ENCODE peak calls at places on chromosome 16, in four cellular contexts. K is prostate gland, Z is AG09309, X is neural progenitor cell. A is an unnamed sample.

GRCh38 chr16:88017551-88018101 is 66.4 kb downstream of the BANP start:
- DNase-seq in K (no peak), Z (no peak), X (no peak), A (no peak)

GRCh38 chr16:59604331-59604730 is 870.2 kb upstream of the GOT2 start:
- DNase-seq in K (no peak), Z (no peak), X (no peak), A (peak; percentile 80)

GRCh38 chr16:4525634-4526277 is 12.8 kb downstream of the CDIP1 start:
- DNase-seq in K (no peak), Z (no peak), X (no peak), A (peak; percentile 51)

GRCh38 chr16:28013878-28014277 is 49.6 kb downstream of the GSG1L start:
- DNase-seq in K (no peak), Z (no peak), X (no peak), A (no peak)

GRCh38 chr16:52050418-52050817 is 496.5 kb downstream of the TOX3 start:
- DNase-seq in K (no peak), Z (no peak), X (no peak), A (peak; percentile 0)

GRCh38 chr16:73016488-73016830 is 31.5 kb downstream of the ZFHX3 start:
- DNase-seq in K (no peak), Z (no peak), X (no peak), A (no peak)

GRCh38 chr16:67936876-67937605 is 391 bp upstream of the PSMB10 start:
- DNase-seq in K (peak; percentile 60), Z (no peak), X (no peak), A (no peak)

GRCh38 chr16:79897444-79898146 is 297.1 kb upstream of the MAF start:
- DNase-seq in K (no peak), Z (no peak), X (no peak), A (no peak)

GRCh38 chr16:88782454-88783390 is 2.3 kb downstream of the PIEZO1 start:
- DNase-seq in K (no peak), Z (no peak), X (no peak), A (peak; percentile 86)

GRCh38 chr16:26859086-26859485 is 207.6 kb upstream of the C16orf82 start:
- DNase-seq in K (no peak), Z (no peak), X (no peak), A (no peak)

GRCh38 chr16:19555938-19556778 is 655 bp downstream of the VPS35L start:
- DNase-seq in K (no peak), Z (no peak), X (peak; percentile 88), A (peak; percentile 41)

GRCh38 chr16:67244387-67245188 is 2.7 kb downstream of the FHOD1 start:
- DNase-seq in K (no peak), Z (peak; percentile 59), X (no peak), A (peak; percentile 90)

GRCh38 chr16:17372383-17372782 is 98.4 kb downstream of the XYLT1 start:
- DNase-seq in K (no peak), Z (no peak), X (no peak), A (no peak)

GRCh38 chr16:72637306-72637705 is 410.6 kb downstream of the ZFHX3 start:
- DNase-seq in K (no peak), Z (peak; percentile 37), X (no peak), A (peak; percentile 87)

GRCh38 chr16:47113130-47113529 is 30.6 kb downstream of the NETO2 start:
- DNase-seq in K (no peak), Z (no peak), X (no peak), A (no peak)

GRCh38 chr16:53043986-53044571 is 8.6 kb downstream of the CHD9NB start:
- DNase-seq in K (peak; percentile 53), Z (no peak), X (peak; percentile 67), A (no peak)

GRCh38 chr16:50311891-50312501 is 45.6 kb downstream of the ADCY7 start:
- DNase-seq in K (peak; percentile 3), Z (no peak), X (no peak), A (no peak)

GRCh38 chr16:27169511-27170071 is 33.7 kb upstream of the KDM8 start:
- DNase-seq in K (no peak), Z (peak; percentile 93), X (peak; percentile 29), A (peak; percentile 80)

GRCh38 chr16:10511829-10512228 is 68.6 kb downstream of the EMP2 start:
- DNase-seq in K (no peak), Z (no peak), X (no peak), A (no peak)

GRCh38 chr16:4389051-4389955 is 17.7 kb downstream of the VASN start:
- DNase-seq in K (no peak), Z (no peak), X (no peak), A (no peak)

GRCh38 chr16:70151941-70152509 is 21.6 kb upstream of the CLEC18C start:
- DNase-seq in K (no peak), Z (no peak), X (no peak), A (no peak)

GRCh38 chr16:88936008-88936912 is 40.7 kb downstream of the CBFA2T3 start:
- DNase-seq in K (no peak), Z (no peak), X (no peak), A (peak; percentile 21)

GRCh38 chr16:11409398-11409797 is 64.1 kb downstream of the RMI2 start:
- DNase-seq in K (no peak), Z (no peak), X (no peak), A (peak; percentile 69)

GRCh38 chr16:80778707-80779106 is 25.7 kb downstream of the CDYL2 start:
- DNase-seq in K (no peak), Z (no peak), X (no peak), A (no peak)

DNA sequence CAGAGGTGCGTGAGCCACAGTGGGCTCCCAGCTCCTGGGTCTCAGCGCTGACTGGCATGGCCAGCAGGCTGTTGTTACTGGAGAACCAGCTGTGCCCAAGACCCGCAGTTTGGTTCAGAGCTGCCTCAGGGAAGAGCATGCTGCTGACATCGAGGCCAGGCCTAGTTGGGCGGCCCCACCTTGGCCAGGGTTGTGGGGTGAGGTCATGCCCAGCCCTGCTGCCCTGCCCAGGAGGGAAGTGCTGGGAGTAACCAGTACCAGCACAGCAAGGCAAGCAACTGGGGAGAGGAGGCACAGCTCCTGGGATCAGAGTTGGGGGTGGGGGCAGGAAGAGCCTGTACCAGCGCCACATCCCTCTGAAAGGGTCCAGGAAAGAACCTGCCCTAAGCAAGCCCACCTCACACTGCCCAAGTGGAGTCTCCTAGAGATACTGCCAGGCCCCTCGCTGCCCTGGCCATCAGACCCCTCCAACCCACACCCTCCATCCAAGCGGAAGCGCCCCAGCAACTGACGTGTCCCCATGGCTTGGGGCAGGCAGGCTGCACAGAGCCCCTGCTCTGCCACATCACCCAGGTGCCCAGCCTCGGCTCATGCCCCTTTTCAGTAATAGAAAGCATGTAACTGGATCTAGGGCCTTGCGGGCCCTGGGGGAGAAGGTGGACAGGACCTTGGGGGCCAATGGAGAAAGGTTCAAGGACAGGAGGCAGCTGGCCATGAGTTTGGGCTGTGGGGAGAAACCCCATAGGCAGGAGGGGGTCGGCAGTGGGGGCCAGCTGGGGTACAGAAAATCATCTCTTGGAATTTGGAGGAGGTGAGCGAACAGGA is 990 bp downstream of the DOK4 start:
- DNase-seq in K (no peak), Z (no peak), X (no peak), A (no peak)
- H3K4me3 ChIP-seq in K (peak overlapping the region; percentile 68), Z (peak overlapping the region; percentile 93), X (peak overlapping the region; percentile 74), A (peak overlapping the region; percentile 77)

GRCh38 chr16:83354015-83354414 is 453.8 kb upstream of the HSBP1 start:
- DNase-seq in K (no peak), Z (no peak), X (no peak), A (no peak)

GRCh38 chr16:83353241-83353640 is 454.5 kb upstream of the HSBP1 start:
- DNase-seq in K (no peak), Z (no peak), X (no peak), A (no peak)

GRCh38 chr16:83351846-83352245 is 455.9 kb upstream of the HSBP1 start:
- DNase-seq in K (no peak), Z (peak; percentile 63), X (no peak), A (no peak)

GRCh38 chr16:83348991-83349390 is 458.8 kb upstream of the HSBP1 start:
- DNase-seq in K (no peak), Z (no peak), X (no peak), A (no peak)

GRCh38 chr16:83350466-83350865 is 457.3 kb upstream of the HSBP1 start:
- DNase-seq in K (no peak), Z (no peak), X (no peak), A (no peak)
- H3K4me3 ChIP-seq in K (no peak overlapping the region), Z (no peak overlapping the region), X (no peak overlapping the region), A (no peak overlapping the region)

DNA sequence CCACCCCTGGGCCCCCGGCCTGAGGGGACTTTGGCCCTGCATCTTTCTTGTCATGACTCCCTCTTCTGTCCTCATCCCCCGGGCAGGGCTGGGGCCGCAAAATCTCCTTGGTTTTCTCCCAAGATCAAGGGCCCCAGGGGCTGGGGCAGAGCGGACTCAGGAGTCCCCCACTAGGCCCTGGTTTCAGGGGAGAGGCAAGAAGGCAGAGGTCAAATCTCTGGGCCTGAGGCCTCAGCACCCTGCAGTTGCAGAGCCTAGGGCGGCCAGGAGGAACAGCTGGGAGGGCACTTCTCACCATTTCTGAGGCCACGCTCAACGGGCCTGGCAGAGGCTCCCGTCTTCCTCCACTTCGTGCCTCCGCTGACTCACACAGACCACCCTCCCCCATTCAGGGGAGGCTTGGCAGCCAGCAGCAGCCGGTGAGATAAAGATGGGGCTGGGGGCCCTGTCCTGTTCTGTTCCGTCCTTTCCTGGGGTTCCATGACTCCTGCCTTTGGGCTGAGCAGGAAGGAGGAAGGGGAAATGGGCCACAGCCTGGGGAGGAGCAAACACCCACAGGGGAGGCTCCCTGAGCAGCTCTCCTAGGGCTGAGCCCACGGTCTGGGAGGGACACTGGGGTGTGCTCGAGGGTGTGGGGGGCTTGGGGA is 12.4 kb downstream of the ZSCAN10 start:
- DNase-seq in K (no peak), Z (no peak), X (no peak), A (no peak)
- H3K4me3 ChIP-seq in K (no peak overlapping the region), Z (no peak overlapping the region), X (no peak overlapping the region), A (no peak overlapping the region)

DNA sequence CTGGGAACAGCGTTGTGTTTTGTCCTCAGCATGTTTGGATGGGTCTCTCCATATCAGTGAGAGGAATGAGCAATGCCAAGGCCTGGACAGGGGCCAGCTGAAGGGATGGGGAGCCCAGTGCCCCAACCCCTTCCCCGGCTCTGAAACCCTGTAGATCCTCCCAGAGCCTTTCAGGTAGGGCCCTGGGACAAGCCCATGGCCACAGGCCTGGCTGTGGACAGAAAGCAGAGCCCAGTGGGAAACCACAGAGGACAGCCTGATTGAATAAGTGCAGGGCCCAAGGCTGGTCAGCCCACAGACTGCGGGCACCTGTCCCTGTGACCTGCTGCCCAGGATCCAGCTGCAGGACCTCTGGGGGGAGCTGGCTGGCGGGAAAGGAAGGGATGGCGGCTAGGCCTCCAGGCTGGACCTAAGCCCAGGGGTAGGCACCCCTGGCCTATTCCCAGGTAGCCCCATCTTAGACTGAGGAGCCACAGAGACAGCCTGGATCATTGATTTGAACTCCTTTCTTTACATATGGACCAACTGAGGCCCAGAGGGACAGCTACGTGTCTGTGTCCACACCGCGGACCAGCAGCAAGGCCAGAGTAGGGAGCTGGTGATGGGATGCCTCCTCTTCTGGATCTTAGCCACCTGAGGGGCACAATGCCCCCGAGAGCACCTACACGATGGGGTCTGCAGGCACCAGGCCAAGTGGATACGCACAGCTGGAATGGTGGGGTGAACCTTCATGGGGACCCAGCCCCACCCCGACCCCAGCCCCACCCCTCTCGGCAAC is 1.3 kb downstream of the CCDC102A start:
- DNase-seq in K (no peak), Z (no peak), X (no peak), A (no peak)
- H3K4me3 ChIP-seq in K (peak overlapping the region; percentile 96), Z (peak overlapping the region; percentile 81), X (peak overlapping the region; percentile 86), A (peak overlapping the region; percentile 90)

A was measured in foreskin fibroblast.